ENCODE peak calls at places on chromosomes 2 and 18, in four cellular contexts. One of them, this sample, is unnamed.

GRCh38 chr2:186806591-186806990 is 42.4 kb downstream of the ZSWIM2 start:
- DNase-seq in SK-N-SH: no peak
- DNase-seq in WTC11: no peak
- DNase-seq in H1: no peak
- DNase-seq in this sample: no peak

GRCh38 chr2:55175254-55176093 is 56.6 kb downstream of the CLHC1 start:
- DNase-seq in SK-N-SH: peak
- DNase-seq in WTC11: no peak
- DNase-seq in H1: no peak
- DNase-seq in this sample: peak

GRCh38 chr2:157443795-157444642 is at the start of gene CYTIP:
- DNase-seq in SK-N-SH: no peak
- DNase-seq in WTC11: no peak
- DNase-seq in H1: no peak
- DNase-seq in this sample: no peak

GRCh38 chr2:145715601-145716000 is 1195.7 kb upstream of the ZEB2 start:
- DNase-seq in SK-N-SH: no peak
- DNase-seq in WTC11: no peak
- DNase-seq in H1: no peak
- DNase-seq in this sample: no peak

GRCh38 chr2:217370391-217370790 is 510.5 kb upstream of the TNP1 start:
- DNase-seq in SK-N-SH: no peak
- DNase-seq in WTC11: no peak
- DNase-seq in H1: no peak
- DNase-seq in this sample: peak

GRCh38 chr2:112055833-112056625 is 960 bp downstream of the TMEM87B start:
- DNase-seq in SK-N-SH: peak
- DNase-seq in WTC11: peak
- DNase-seq in H1: no peak
- DNase-seq in this sample: peak

GRCh38 chr2:173359231-173359630 is 4.6 kb downstream of the CDCA7 start:
- DNase-seq in SK-N-SH: no peak
- DNase-seq in WTC11: no peak
- DNase-seq in H1: no peak
- DNase-seq in this sample: no peak

GRCh38 chr18:6795307-6795706 is 65.8 kb downstream of the ARHGAP28 start:
- DNase-seq in SK-N-SH: no peak
- DNase-seq in WTC11: no peak
- DNase-seq in H1: no peak
- DNase-seq in this sample: no peak

GRCh38 chr2:230721712-230722111 is 9.1 kb downstream of the CAB39 start:
- DNase-seq in SK-N-SH: no peak
- DNase-seq in WTC11: no peak
- DNase-seq in H1: no peak
- DNase-seq in this sample: no peak

GRCh38 chr2:160387558-160388262 is 105.9 kb downstream of the RBMS1 start:
- DNase-seq in SK-N-SH: no peak
- DNase-seq in WTC11: no peak
- DNase-seq in H1: no peak
- DNase-seq in this sample: no peak

GRCh38 chr2:179443175-179443574 is 178.5 kb upstream of the SESTD1 start:
- DNase-seq in SK-N-SH: no peak
- DNase-seq in WTC11: peak
- DNase-seq in H1: peak
- DNase-seq in this sample: no peak
- TF ChIP-seq TEAD4 in SK-N-SH: no peak
- TF ChIP-seq TEAD4 in WTC11: no peak
- TF ChIP-seq TEAD4 in H1: peak
- TF ChIP-seq TEAD4 in this sample: no peak

GRCh38 chr2:239372835-239373234 is 28.0 kb downstream of the HDAC4 start:
- DNase-seq in SK-N-SH: no peak
- DNase-seq in WTC11: no peak
- DNase-seq in H1: no peak
- DNase-seq in this sample: no peak

GRCh38 chr2:239375278-239376061 is 25.4 kb downstream of the HDAC4 start:
- DNase-seq in SK-N-SH: peak
- DNase-seq in WTC11: no peak
- DNase-seq in H1: no peak
- DNase-seq in this sample: no peak

GRCh38 chr2:239376351-239376750 is 24.5 kb downstream of the HDAC4 start:
- DNase-seq in SK-N-SH: no peak
- DNase-seq in WTC11: no peak
- DNase-seq in H1: no peak
- DNase-seq in this sample: no peak

GRCh38 chr2:239376942-239377531 is 23.8 kb downstream of the HDAC4 start:
- DNase-seq in SK-N-SH: no peak
- DNase-seq in WTC11: no peak
- DNase-seq in H1: no peak
- DNase-seq in this sample: no peak

GRCh38 chr2:239374896-239375277 is 25.9 kb downstream of the HDAC4 start:
- DNase-seq in SK-N-SH: no peak
- DNase-seq in WTC11: no peak
- DNase-seq in H1: no peak
- DNase-seq in this sample: no peak
- TF ChIP-seq TEAD4 in SK-N-SH: no peak
- TF ChIP-seq TEAD4 in WTC11: no peak
- TF ChIP-seq TEAD4 in H1: no peak
- TF ChIP-seq TEAD4 in this sample: no peak

GRCh38 chr2:96923201-96923600 is 53.3 kb upstream of the SEMA4C start:
- DNase-seq in SK-N-SH: no peak
- DNase-seq in WTC11: no peak
- DNase-seq in H1: no peak
- DNase-seq in this sample: no peak

GRCh38 chr2:96923810-96924774 is 54.2 kb upstream of the SEMA4C start:
- DNase-seq in SK-N-SH: no peak
- DNase-seq in WTC11: no peak
- DNase-seq in H1: no peak
- DNase-seq in this sample: peak

GRCh38 chr2:96926236-96926635 is 56.4 kb upstream of the SEMA4C start:
- DNase-seq in SK-N-SH: no peak
- DNase-seq in WTC11: no peak
- DNase-seq in H1: no peak
- DNase-seq in this sample: no peak

GRCh38 chr2:96926791-96927190 is 56.9 kb upstream of the SEMA4C start:
- DNase-seq in SK-N-SH: no peak
- DNase-seq in WTC11: no peak
- DNase-seq in H1: no peak
- DNase-seq in this sample: no peak

DNA sequence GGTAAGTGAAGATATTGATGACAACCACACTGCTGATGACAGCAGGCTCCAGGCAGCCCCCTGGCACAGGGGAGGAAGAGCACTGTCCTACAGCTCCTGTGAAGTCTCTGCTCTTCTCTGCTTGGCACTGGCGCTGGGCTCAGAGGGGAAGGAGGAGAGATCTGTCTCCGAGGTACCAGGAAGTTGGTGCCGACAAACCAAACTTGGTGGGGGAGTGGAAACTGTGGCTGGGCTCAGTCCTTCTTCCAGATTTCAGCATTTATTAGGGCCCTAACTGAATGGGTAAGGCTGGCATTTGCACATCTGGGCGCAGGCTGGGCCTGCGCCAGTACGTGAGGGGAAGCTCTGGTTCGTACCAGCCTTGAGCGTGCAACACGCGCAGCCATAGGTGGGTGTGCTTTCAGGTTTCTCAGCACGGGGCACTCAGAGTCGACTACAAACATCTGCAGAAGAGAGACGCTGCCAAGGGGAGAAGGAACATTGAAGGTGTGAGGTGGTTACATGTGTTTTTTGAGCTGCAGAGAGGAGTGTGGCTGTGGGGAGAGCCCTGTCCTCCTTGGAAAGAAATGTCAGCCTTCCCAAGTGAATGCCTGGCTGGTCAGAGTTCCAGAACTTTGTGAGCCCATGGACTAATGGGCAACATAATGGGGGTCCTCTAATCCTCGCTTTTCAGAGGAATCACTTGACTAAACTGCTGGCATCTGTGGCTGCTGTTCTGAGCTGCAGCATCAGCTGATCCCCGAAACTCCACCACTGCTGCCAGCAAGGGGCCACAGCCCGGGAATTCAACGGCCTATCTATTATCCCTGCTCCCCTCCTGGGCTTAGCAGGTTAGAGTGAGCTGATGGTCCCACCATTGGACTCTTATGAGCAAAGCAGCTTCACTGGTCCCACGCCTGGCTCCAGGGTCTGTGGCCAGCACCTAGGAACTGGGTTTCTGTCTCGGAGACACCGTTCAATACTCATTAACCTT is 55.2 kb upstream of the SEMA4C start:
- DNase-seq in SK-N-SH: no peak
- DNase-seq in WTC11: no peak
- DNase-seq in H1: no peak
- DNase-seq in this sample: no peak
- TF ChIP-seq TEAD4 in SK-N-SH: no peak
- TF ChIP-seq TEAD4 in WTC11: no peak
- TF ChIP-seq TEAD4 in H1: no peak
- TF ChIP-seq TEAD4 in this sample: no peak

DNA sequence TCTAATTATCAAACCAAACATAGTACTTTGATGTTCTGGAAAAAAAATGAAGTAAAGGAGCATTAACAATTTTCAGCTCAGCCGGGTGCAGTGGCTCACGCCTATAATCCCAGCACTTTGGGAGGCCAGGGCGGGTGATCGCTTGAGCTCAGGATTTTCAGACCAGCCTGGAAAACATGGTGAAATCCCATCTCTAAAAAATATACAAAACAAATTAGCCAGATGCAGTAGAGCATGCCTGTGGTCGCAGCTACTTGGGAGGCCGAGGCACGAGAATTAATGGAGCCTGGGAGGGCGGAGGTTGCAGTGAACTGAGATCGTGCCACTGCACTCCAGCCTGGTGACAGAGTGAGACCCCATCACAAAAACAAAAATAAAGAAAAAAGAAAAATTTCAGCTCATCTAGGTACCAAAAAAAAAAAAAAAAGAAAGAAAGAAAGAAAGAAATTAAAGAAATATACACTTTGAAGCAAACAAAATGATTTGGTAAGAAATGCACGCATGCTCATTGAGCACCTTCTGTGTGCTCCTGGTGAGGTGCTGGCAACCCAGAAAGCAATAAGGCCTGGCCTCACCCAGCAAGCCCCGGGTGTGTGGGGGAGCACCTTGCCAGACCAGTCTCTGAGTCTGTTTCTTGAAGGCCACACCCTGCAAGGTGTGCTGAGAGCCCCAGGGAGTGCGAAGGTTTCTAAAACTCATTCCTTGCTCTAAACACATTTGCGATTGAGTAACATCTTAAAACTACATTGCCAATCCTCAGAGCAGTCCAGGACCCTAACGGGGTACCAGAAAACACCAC is 133.5 kb downstream of the TFCP2L1 start:
- DNase-seq in SK-N-SH: no peak
- DNase-seq in WTC11: no peak
- DNase-seq in H1: no peak
- DNase-seq in this sample: no peak
- TF ChIP-seq TEAD4 in SK-N-SH: no peak
- TF ChIP-seq TEAD4 in WTC11: no peak
- TF ChIP-seq TEAD4 in H1: no peak
- TF ChIP-seq TEAD4 in this sample: no peak

DNA sequence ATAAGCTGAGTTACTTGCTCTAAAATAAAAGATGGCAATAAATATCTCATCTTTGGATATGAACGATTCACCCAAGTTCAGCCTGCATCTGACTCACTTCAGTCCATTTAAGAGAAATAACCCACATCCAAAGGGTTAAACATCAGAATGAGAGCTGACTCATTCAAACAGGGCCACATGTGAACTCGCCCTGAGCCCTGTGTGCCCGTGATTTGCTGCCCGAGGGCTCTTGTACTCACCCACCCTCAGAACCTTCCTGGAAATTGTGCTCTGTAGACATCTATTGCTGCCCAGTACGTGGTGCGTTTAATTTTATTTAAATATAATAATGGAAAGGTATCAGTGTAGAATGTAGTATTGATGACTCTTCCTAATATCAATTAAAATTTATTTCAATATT is 66.9 kb upstream of the RBM44 start:
- DNase-seq in SK-N-SH: peak
- DNase-seq in WTC11: no peak
- DNase-seq in H1: no peak
- DNase-seq in this sample: no peak
- TF ChIP-seq TEAD4 in SK-N-SH: no peak
- TF ChIP-seq TEAD4 in WTC11: no peak
- TF ChIP-seq TEAD4 in H1: no peak
- TF ChIP-seq TEAD4 in this sample: no peak

GRCh38 chr2:64312622-64312948 is 141.4 kb upstream of the LGALSL start:
- DNase-seq in SK-N-SH: no peak
- DNase-seq in WTC11: no peak
- DNase-seq in H1: no peak
- DNase-seq in this sample: no peak
- TF ChIP-seq TEAD4 in SK-N-SH: no peak
- TF ChIP-seq TEAD4 in WTC11: no peak
- TF ChIP-seq TEAD4 in H1: no peak
- TF ChIP-seq TEAD4 in this sample: no peak